ENCODE peak calls at places on chromosomes 6 and 20, in four cellular contexts. One of them, this sample, is unnamed.
A peak's percentile ranks its signal among the peaks of the same experiment; 100 is the strongest.

GRCh38 chr20:1784586-1784985 is 110.6 kb upstream of the SIRPA start:
- DNase-seq in tibial nerve: no peak
- DNase-seq in lung: no peak
- DNase-seq in CD4-positive, alpha-beta T cell: no peak
- DNase-seq in this sample: no peak

GRCh38 chr6:4057036-4057435 is 21.9 kb downstream of the FAM217A start:
- DNase-seq in tibial nerve: no peak
- DNase-seq in lung: no peak
- DNase-seq in CD4-positive, alpha-beta T cell: no peak
- DNase-seq in this sample: no peak

GRCh38 chr20:8126979-8127378 is 5.1 kb upstream of the PLCB1 start:
- DNase-seq in tibial nerve: no peak
- DNase-seq in lung: no peak
- DNase-seq in CD4-positive, alpha-beta T cell: no peak
- DNase-seq in this sample: no peak

GRCh38 chr6:89339565-89339964 is 13.0 kb downstream of the UBE2J1 start:
- DNase-seq in tibial nerve: no peak
- DNase-seq in lung: no peak
- DNase-seq in CD4-positive, alpha-beta T cell: no peak
- DNase-seq in this sample: no peak

GRCh38 chr20:51487525-51488279 is 54.8 kb downstream of the NFATC2 start:
- DNase-seq in tibial nerve: no peak
- DNase-seq in lung: no peak
- DNase-seq in CD4-positive, alpha-beta T cell: no peak
- DNase-seq in this sample: no peak

GRCh38 chr6:16761469-16762264 is 407 bp upstream of the ATXN1 start:
- DNase-seq in tibial nerve: peak; percentile 61
- DNase-seq in lung: peak; percentile 90
- DNase-seq in CD4-positive, alpha-beta T cell: peak; percentile 79
- DNase-seq in this sample: peak; percentile 76

GRCh38 chr6:53048431-53049195 is 16.6 kb upstream of the FBXO9 start:
- DNase-seq in tibial nerve: no peak
- DNase-seq in lung: no peak
- DNase-seq in CD4-positive, alpha-beta T cell: no peak
- DNase-seq in this sample: no peak

GRCh38 chr20:51216850-51217249 is 193.9 kb upstream of the KCNG1 start:
- DNase-seq in tibial nerve: no peak
- DNase-seq in lung: no peak
- DNase-seq in CD4-positive, alpha-beta T cell: no peak
- DNase-seq in this sample: no peak

GRCh38 chr6:8830794-8831193 is 395.4 kb upstream of the SLC35B3 start:
- DNase-seq in tibial nerve: no peak
- DNase-seq in lung: no peak
- DNase-seq in CD4-positive, alpha-beta T cell: no peak
- DNase-seq in this sample: no peak

GRCh38 chr6:16408766-16409165 is 170.4 kb downstream of the GMPR start:
- DNase-seq in tibial nerve: no peak
- DNase-seq in lung: no peak
- DNase-seq in CD4-positive, alpha-beta T cell: no peak
- DNase-seq in this sample: no peak

GRCh38 chr6:157928428-157928827 is 53.2 kb upstream of the SYNJ2 start:
- DNase-seq in tibial nerve: no peak
- DNase-seq in lung: no peak
- DNase-seq in CD4-positive, alpha-beta T cell: no peak
- DNase-seq in this sample: no peak

GRCh38 chr6:87667032-87667431 is 35.0 kb downstream of the AKIRIN2 start:
- DNase-seq in tibial nerve: no peak
- DNase-seq in lung: no peak
- DNase-seq in CD4-positive, alpha-beta T cell: no peak
- DNase-seq in this sample: no peak

GRCh38 chr6:139161817-139162284 is 27.0 kb downstream of the HECA start:
- DNase-seq in tibial nerve: no peak
- DNase-seq in lung: no peak
- DNase-seq in CD4-positive, alpha-beta T cell: peak; percentile 66
- DNase-seq in this sample: no peak

GRCh38 chr6:111030008-111031006 is 48.5 kb downstream of the RPF2 start:
- DNase-seq in tibial nerve: no peak
- DNase-seq in lung: no peak
- DNase-seq in CD4-positive, alpha-beta T cell: no peak
- DNase-seq in this sample: no peak

GRCh38 chr6:170423030-170423429 is 116.5 kb downstream of the FAM120B start:
- DNase-seq in tibial nerve: no peak
- DNase-seq in lung: no peak
- DNase-seq in CD4-positive, alpha-beta T cell: no peak
- DNase-seq in this sample: no peak

GRCh38 chr6:67888546-67888885 is 746.6 kb upstream of the ADGRB3 start:
- DNase-seq in tibial nerve: no peak
- DNase-seq in lung: no peak
- DNase-seq in CD4-positive, alpha-beta T cell: no peak
- DNase-seq in this sample: no peak

GRCh38 chr6:38307730-38308129 is 332.0 kb downstream of the BTBD9 start:
- DNase-seq in tibial nerve: no peak
- DNase-seq in lung: no peak
- DNase-seq in CD4-positive, alpha-beta T cell: no peak
- DNase-seq in this sample: no peak

GRCh38 chr6:150934380-150934779 is 68.9 kb downstream of the MTHFD1L start:
- DNase-seq in tibial nerve: no peak
- DNase-seq in lung: no peak
- DNase-seq in CD4-positive, alpha-beta T cell: no peak
- DNase-seq in this sample: no peak

GRCh38 chr20:61842011-61842410 is 223.7 kb downstream of the TAF4 start:
- DNase-seq in tibial nerve: no peak
- DNase-seq in lung: no peak
- DNase-seq in CD4-positive, alpha-beta T cell: no peak
- DNase-seq in this sample: no peak

GRCh38 chr6:133630651-133631050 is 258.3 kb upstream of the TCF21 start:
- DNase-seq in tibial nerve: no peak
- DNase-seq in lung: no peak
- DNase-seq in CD4-positive, alpha-beta T cell: no peak
- DNase-seq in this sample: no peak

GRCh38 chr6:28597924-28598323 is 72.2 kb downstream of the GPX5 start:
- DNase-seq in tibial nerve: no peak
- DNase-seq in lung: no peak
- DNase-seq in CD4-positive, alpha-beta T cell: no peak
- DNase-seq in this sample: no peak

GRCh38 chr20:10225439-10226080 is 6.9 kb downstream of the SNAP25 start:
- DNase-seq in tibial nerve: no peak
- DNase-seq in lung: no peak
- DNase-seq in CD4-positive, alpha-beta T cell: no peak
- DNase-seq in this sample: no peak

GRCh38 chr6:143543435-143543834 is 31.9 kb upstream of the FUCA2 start:
- DNase-seq in tibial nerve: no peak
- DNase-seq in lung: no peak
- DNase-seq in CD4-positive, alpha-beta T cell: no peak
- DNase-seq in this sample: no peak

GRCh38 chr20:13671500-13672288 is 33.0 kb upstream of the TASP1 start:
- DNase-seq in tibial nerve: no peak
- DNase-seq in lung: no peak
- DNase-seq in CD4-positive, alpha-beta T cell: no peak
- DNase-seq in this sample: peak; percentile 87

GRCh38 chr6:160139420-160139851 is 17.8 kb downstream of the SLC22A1 start:
- DNase-seq in tibial nerve: no peak
- DNase-seq in lung: no peak
- DNase-seq in CD4-positive, alpha-beta T cell: no peak
- DNase-seq in this sample: peak; percentile 83

GRCh38 chr20:44582321-44583025 is at the start of gene PKIG:
- DNase-seq in tibial nerve: no peak
- DNase-seq in lung: no peak
- DNase-seq in CD4-positive, alpha-beta T cell: no peak
- DNase-seq in this sample: no peak

GRCh38 chr20:37757550-37757949 is 63.7 kb downstream of the CTNNBL1 start:
- DNase-seq in tibial nerve: no peak
- DNase-seq in lung: no peak
- DNase-seq in CD4-positive, alpha-beta T cell: no peak
- DNase-seq in this sample: no peak

GRCh38 chr20:2545594-2545993 is 9.2 kb downstream of the TMC2 start:
- DNase-seq in tibial nerve: no peak
- DNase-seq in lung: no peak
- DNase-seq in CD4-positive, alpha-beta T cell: no peak
- DNase-seq in this sample: no peak

GRCh38 chr6:62891065-62891647 is 320.1 kb upstream of the FKBP1C start:
- DNase-seq in tibial nerve: no peak
- DNase-seq in lung: no peak
- DNase-seq in CD4-positive, alpha-beta T cell: no peak
- DNase-seq in this sample: no peak

GRCh38 chr6:44373051-44373450 is 14.5 kb upstream of the CDC5L start:
- DNase-seq in tibial nerve: no peak
- DNase-seq in lung: no peak
- DNase-seq in CD4-positive, alpha-beta T cell: no peak
- DNase-seq in this sample: no peak

GRCh38 chr20:62876826-62877728 is 15.5 kb upstream of the TCFL5 start:
- DNase-seq in tibial nerve: peak; percentile 62
- DNase-seq in lung: peak; percentile 51
- DNase-seq in CD4-positive, alpha-beta T cell: no peak
- DNase-seq in this sample: no peak
- TF ChIP-seq CTCF in tibial nerve: no peak
- TF ChIP-seq CTCF in lung: no peak
- TF ChIP-seq CTCF in CD4-positive, alpha-beta T cell: no peak
- TF ChIP-seq CTCF in this sample: no peak

DNA sequence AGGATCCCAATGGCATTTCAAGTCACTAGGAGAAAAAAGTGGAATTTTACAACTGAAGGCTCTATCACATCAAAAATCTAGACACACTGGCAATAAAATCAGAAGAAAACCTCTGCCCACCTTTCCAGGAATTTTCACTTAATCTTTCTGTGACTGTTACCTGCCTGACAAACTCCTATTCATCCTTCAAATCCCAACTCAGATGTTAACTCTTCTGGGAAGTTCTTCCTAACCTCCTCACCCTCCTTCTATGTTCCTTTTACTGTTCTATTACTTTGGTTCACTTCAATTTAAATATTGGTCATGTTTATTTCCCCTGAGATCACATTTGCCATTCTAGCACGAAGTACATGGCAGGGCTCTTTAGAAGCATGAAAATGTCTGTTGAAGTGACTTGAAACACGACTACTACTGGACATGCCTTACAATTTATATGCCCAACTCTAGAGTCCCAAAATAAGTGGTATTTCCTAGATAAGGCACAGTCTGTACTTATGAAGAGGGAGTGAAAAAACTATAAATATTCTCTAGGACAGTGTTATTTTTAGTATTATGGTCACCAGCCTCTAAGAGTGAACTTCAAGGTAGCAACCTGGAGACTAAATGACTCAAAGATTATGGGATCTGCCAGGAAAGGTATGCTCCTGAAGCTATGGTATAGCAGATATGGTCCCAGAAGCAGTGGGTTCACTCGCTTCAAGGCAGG is 17.1 kb downstream of the CHD6 start:
- DNase-seq in tibial nerve: no peak
- DNase-seq in lung: no peak
- DNase-seq in CD4-positive, alpha-beta T cell: no peak
- DNase-seq in this sample: no peak
- H3K9me3 ChIP-seq in tibial nerve: peaks cover 39% of the 10 kb centered on the region
- H3K9me3 ChIP-seq in lung: peaks cover 13% of the 10 kb centered on the region
- H3K9me3 ChIP-seq in CD4-positive, alpha-beta T cell: peaks cover 52% of the 10 kb centered on the region
- H3K9me3 ChIP-seq in this sample: peaks cover 34% of the 10 kb centered on the region

DNA sequence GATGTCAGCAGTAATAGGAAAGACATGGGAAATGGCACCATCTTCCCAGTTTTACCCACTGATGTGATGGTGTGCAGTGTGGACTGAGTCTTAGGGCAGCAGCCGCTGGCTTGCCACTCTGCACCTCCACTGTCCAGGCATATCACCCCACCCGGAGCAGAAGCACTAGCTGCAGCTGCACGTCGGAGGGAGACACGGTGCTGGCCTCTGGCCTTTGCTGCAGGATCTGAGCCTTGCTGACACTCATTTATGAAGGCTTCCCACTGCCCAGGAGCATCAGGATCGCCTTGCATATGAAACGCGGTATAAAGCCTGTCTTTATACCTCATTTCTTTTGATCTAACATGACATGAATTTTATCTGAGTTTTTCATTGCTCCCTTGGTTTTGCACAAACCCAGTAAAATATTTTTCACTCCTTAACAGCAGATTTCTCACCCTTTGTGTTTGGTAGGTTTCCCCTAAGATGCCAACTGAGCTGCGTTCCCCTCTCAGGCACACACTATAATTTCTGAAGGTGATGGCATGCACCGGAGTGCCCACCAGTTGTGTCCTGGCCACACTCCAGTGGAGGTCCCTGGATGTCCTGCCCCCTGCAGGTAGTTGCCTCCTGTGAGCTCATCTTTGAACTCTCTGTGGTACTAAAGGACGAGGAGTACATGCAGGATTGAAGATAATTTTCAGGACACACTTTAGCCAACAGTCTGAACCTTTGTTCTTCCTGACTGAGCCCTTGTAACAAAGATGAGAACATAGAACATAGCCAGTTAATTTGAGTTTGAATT is 8.9 kb upstream of the EXOC2 start:
- DNase-seq in tibial nerve: no peak
- DNase-seq in lung: no peak
- DNase-seq in CD4-positive, alpha-beta T cell: no peak
- DNase-seq in this sample: no peak
- TF ChIP-seq CTCF in tibial nerve: no peak
- TF ChIP-seq CTCF in lung: no peak
- TF ChIP-seq CTCF in CD4-positive, alpha-beta T cell: no peak
- TF ChIP-seq CTCF in this sample: no peak

DNA sequence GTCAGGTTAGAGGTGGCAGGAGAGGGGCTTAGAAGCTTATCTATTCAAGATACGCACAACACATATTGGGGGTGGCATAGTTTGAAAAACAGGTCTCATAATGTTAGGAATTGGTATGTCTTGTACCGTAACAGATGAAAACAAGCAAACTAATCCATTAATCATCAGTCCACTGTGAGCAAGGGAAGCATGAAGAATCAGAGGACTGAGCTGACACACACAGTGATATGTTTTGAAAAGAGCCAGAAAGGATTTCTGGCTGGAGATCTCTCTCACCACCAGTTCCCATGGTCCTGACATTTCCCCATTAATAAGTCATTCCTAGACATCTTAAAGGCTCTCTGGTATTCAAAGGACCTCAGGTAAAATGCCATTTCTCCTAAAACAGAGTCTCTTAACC is 158.8 kb upstream of the PHACTR1 start:
- DNase-seq in tibial nerve: no peak
- DNase-seq in lung: no peak
- DNase-seq in CD4-positive, alpha-beta T cell: no peak
- DNase-seq in this sample: no peak
- H3K9me3 ChIP-seq in tibial nerve: peaks cover 26% of the 10 kb centered on the region
- H3K9me3 ChIP-seq in lung: peaks cover 3% of the 10 kb centered on the region
- H3K9me3 ChIP-seq in CD4-positive, alpha-beta T cell: no peaks in the 10 kb centered on the region
- H3K9me3 ChIP-seq in this sample: no peaks in the 10 kb centered on the region

GRCh38 chr20:35842361-35842760 is 70.5 kb downstream of the PHF20 start:
- DNase-seq in tibial nerve: no peak
- DNase-seq in lung: no peak
- DNase-seq in CD4-positive, alpha-beta T cell: no peak
- DNase-seq in this sample: no peak
- TF ChIP-seq CTCF in tibial nerve: no peak
- TF ChIP-seq CTCF in lung: no peak
- TF ChIP-seq CTCF in CD4-positive, alpha-beta T cell: no peak
- TF ChIP-seq CTCF in this sample: no peak

GRCh38 chr20:48007356-48007755 is 222.1 kb upstream of the SULF2 start:
- DNase-seq in tibial nerve: no peak
- DNase-seq in lung: no peak
- DNase-seq in CD4-positive, alpha-beta T cell: no peak
- DNase-seq in this sample: no peak
- H3K9me3 ChIP-seq in tibial nerve: peaks cover 27% of the 10 kb centered on the region
- H3K9me3 ChIP-seq in lung: peaks cover 6% of the 10 kb centered on the region
- H3K9me3 ChIP-seq in CD4-positive, alpha-beta T cell: peaks cover 3% of the 10 kb centered on the region
- H3K9me3 ChIP-seq in this sample: no peaks in the 10 kb centered on the region

This sample was measured in ascending aorta.